ENCODE peak calls at places on chromosomes 1 and 21, in ten cellular contexts. One of them, this sample, is unnamed.

GRCh38 chr1:8382051-8382505 is 64.2 kb downstream of the SLC45A1 start:
- DNase-seq in NCI-H748 treated with DMSO at 0.1 percent for 48 hours: no peak
- DNase-seq in HL-60: no peak
- DNase-seq in Karpas-422: no peak
- DNase-seq in activated gamma-delta T cell: no peak
- DNase-seq in posterior cingulate gyrus: no peak
- DNase-seq in activated CD4-positive, alpha-beta T cell treated with anti-CD3 and anti-CD28 coated beads for 24 hours: no peak
- DNase-seq in HFF-Myc: no peak
- DNase-seq in glutamatergic neuron: no peak
- DNase-seq in NCI-H2107: no peak
- DNase-seq in this sample: no peak

GRCh38 chr1:117567976-117568375 is 37.9 kb upstream of the TENT5C start:
- DNase-seq in Karpas-422: no peak
- DNase-seq in activated gamma-delta T cell: no peak
- DNase-seq in activated CD4-positive, alpha-beta T cell treated with anti-CD3 and anti-CD28 coated beads for 24 hours: no peak
- DNase-seq in HL-60: no peak
- DNase-seq in posterior cingulate gyrus: no peak
- DNase-seq in NCI-H2107: no peak
- DNase-seq in glutamatergic neuron: no peak
- DNase-seq in NCI-H748 treated with DMSO at 0.1 percent for 48 hours: no peak
- DNase-seq in HFF-Myc: no peak
- DNase-seq in this sample: no peak

GRCh38 chr1:63892632-63893395 is 119.0 kb downstream of the ROR1 start:
- DNase-seq in HL-60: no peak
- DNase-seq in NCI-H2107: peak; percentile 82
- DNase-seq in activated CD4-positive, alpha-beta T cell treated with anti-CD3 and anti-CD28 coated beads for 24 hours: no peak
- DNase-seq in glutamatergic neuron: no peak
- DNase-seq in posterior cingulate gyrus: no peak
- DNase-seq in NCI-H748 treated with DMSO at 0.1 percent for 48 hours: no peak
- DNase-seq in Karpas-422: peak; percentile 62
- DNase-seq in activated gamma-delta T cell: no peak
- DNase-seq in HFF-Myc: no peak
- DNase-seq in this sample: no peak

GRCh38 chr1:198936371-198937083 is 297.7 kb downstream of the PTPRC start:
- DNase-seq in activated CD4-positive, alpha-beta T cell treated with anti-CD3 and anti-CD28 coated beads for 24 hours: no peak
- DNase-seq in posterior cingulate gyrus: no peak
- DNase-seq in NCI-H748 treated with DMSO at 0.1 percent for 48 hours: peak; percentile 1
- DNase-seq in HFF-Myc: no peak
- DNase-seq in activated gamma-delta T cell: no peak
- DNase-seq in HL-60: no peak
- DNase-seq in glutamatergic neuron: no peak
- DNase-seq in Karpas-422: peak; percentile 63
- DNase-seq in NCI-H2107: no peak
- DNase-seq in this sample: peak; percentile 71

GRCh38 chr21:28687571-28687970 is 305.1 kb downstream of the LTN1 start:
- DNase-seq in activated gamma-delta T cell: no peak
- DNase-seq in glutamatergic neuron: no peak
- DNase-seq in HL-60: no peak
- DNase-seq in Karpas-422: peak; percentile 43
- DNase-seq in HFF-Myc: no peak
- DNase-seq in NCI-H2107: no peak
- DNase-seq in NCI-H748 treated with DMSO at 0.1 percent for 48 hours: peak; percentile 1
- DNase-seq in activated CD4-positive, alpha-beta T cell treated with anti-CD3 and anti-CD28 coated beads for 24 hours: no peak
- DNase-seq in posterior cingulate gyrus: no peak
- DNase-seq in this sample: no peak

GRCh38 chr1:41442697-41443251 is 41.7 kb downstream of the EDN2 start:
- DNase-seq in glutamatergic neuron: no peak
- DNase-seq in activated gamma-delta T cell: no peak
- DNase-seq in HL-60: no peak
- DNase-seq in posterior cingulate gyrus: no peak
- DNase-seq in NCI-H748 treated with DMSO at 0.1 percent for 48 hours: no peak
- DNase-seq in NCI-H2107: no peak
- DNase-seq in Karpas-422: no peak
- DNase-seq in activated CD4-positive, alpha-beta T cell treated with anti-CD3 and anti-CD28 coated beads for 24 hours: no peak
- DNase-seq in HFF-Myc: no peak
- DNase-seq in this sample: no peak

GRCh38 chr1:36109041-36109679 is 15.9 kb downstream of the COL8A2 start:
- DNase-seq in Karpas-422: no peak
- DNase-seq in NCI-H748 treated with DMSO at 0.1 percent for 48 hours: no peak
- DNase-seq in activated gamma-delta T cell: no peak
- DNase-seq in HFF-Myc: no peak
- DNase-seq in glutamatergic neuron: no peak
- DNase-seq in posterior cingulate gyrus: no peak
- DNase-seq in NCI-H2107: no peak
- DNase-seq in HL-60: no peak
- DNase-seq in activated CD4-positive, alpha-beta T cell treated with anti-CD3 and anti-CD28 coated beads for 24 hours: no peak
- DNase-seq in this sample: no peak

GRCh38 chr21:27146268-27146667 is 179.4 kb upstream of the ADAMTS5 start:
- DNase-seq in HFF-Myc: no peak
- DNase-seq in activated gamma-delta T cell: no peak
- DNase-seq in Karpas-422: no peak
- DNase-seq in activated CD4-positive, alpha-beta T cell treated with anti-CD3 and anti-CD28 coated beads for 24 hours: no peak
- DNase-seq in posterior cingulate gyrus: no peak
- DNase-seq in glutamatergic neuron: no peak
- DNase-seq in NCI-H748 treated with DMSO at 0.1 percent for 48 hours: no peak
- DNase-seq in HL-60: no peak
- DNase-seq in NCI-H2107: no peak
- DNase-seq in this sample: no peak

GRCh38 chr1:184056921-184057496 is 5.5 kb downstream of the TSEN15 start:
- DNase-seq in NCI-H748 treated with DMSO at 0.1 percent for 48 hours: no peak
- DNase-seq in HFF-Myc: no peak
- DNase-seq in HL-60: no peak
- DNase-seq in glutamatergic neuron: no peak
- DNase-seq in activated gamma-delta T cell: no peak
- DNase-seq in NCI-H2107: no peak
- DNase-seq in posterior cingulate gyrus: no peak
- DNase-seq in Karpas-422: no peak
- DNase-seq in activated CD4-positive, alpha-beta T cell treated with anti-CD3 and anti-CD28 coated beads for 24 hours: no peak
- DNase-seq in this sample: no peak

GRCh38 chr21:34338226-34338625 is 25.6 kb upstream of the KCNE2 start:
- DNase-seq in activated CD4-positive, alpha-beta T cell treated with anti-CD3 and anti-CD28 coated beads for 24 hours: no peak
- DNase-seq in activated gamma-delta T cell: no peak
- DNase-seq in HFF-Myc: no peak
- DNase-seq in NCI-H2107: no peak
- DNase-seq in Karpas-422: no peak
- DNase-seq in NCI-H748 treated with DMSO at 0.1 percent for 48 hours: no peak
- DNase-seq in posterior cingulate gyrus: no peak
- DNase-seq in glutamatergic neuron: no peak
- DNase-seq in HL-60: no peak
- DNase-seq in this sample: no peak

GRCh38 chr1:227167276-227167829 is 150.9 kb downstream of the CDC42BPA start:
- DNase-seq in HFF-Myc: no peak
- DNase-seq in HL-60: no peak
- DNase-seq in activated gamma-delta T cell: no peak
- DNase-seq in NCI-H748 treated with DMSO at 0.1 percent for 48 hours: no peak
- DNase-seq in NCI-H2107: no peak
- DNase-seq in activated CD4-positive, alpha-beta T cell treated with anti-CD3 and anti-CD28 coated beads for 24 hours: no peak
- DNase-seq in posterior cingulate gyrus: no peak
- DNase-seq in glutamatergic neuron: no peak
- DNase-seq in Karpas-422: no peak
- DNase-seq in this sample: no peak

GRCh38 chr1:58977595-58977994 is 193.7 kb upstream of the JUN start:
- DNase-seq in NCI-H748 treated with DMSO at 0.1 percent for 48 hours: no peak
- DNase-seq in HL-60: no peak
- DNase-seq in glutamatergic neuron: no peak
- DNase-seq in activated CD4-positive, alpha-beta T cell treated with anti-CD3 and anti-CD28 coated beads for 24 hours: no peak
- DNase-seq in Karpas-422: no peak
- DNase-seq in posterior cingulate gyrus: no peak
- DNase-seq in activated gamma-delta T cell: no peak
- DNase-seq in HFF-Myc: no peak
- DNase-seq in NCI-H2107: no peak
- DNase-seq in this sample: no peak

GRCh38 chr1:68049941-68050878 is at the start of gene DIRAS3:
- DNase-seq in activated CD4-positive, alpha-beta T cell treated with anti-CD3 and anti-CD28 coated beads for 24 hours: no peak
- DNase-seq in HFF-Myc: no peak
- DNase-seq in Karpas-422: no peak
- DNase-seq in glutamatergic neuron: no peak
- DNase-seq in NCI-H748 treated with DMSO at 0.1 percent for 48 hours: peak; percentile 33
- DNase-seq in HL-60: no peak
- DNase-seq in posterior cingulate gyrus: no peak
- DNase-seq in NCI-H2107: no peak
- DNase-seq in activated gamma-delta T cell: no peak
- DNase-seq in this sample: peak; percentile 46

GRCh38 chr1:164902491-164902890 is 343.5 kb downstream of the PBX1 start:
- DNase-seq in Karpas-422: no peak
- DNase-seq in activated gamma-delta T cell: no peak
- DNase-seq in glutamatergic neuron: no peak
- DNase-seq in NCI-H2107: no peak
- DNase-seq in NCI-H748 treated with DMSO at 0.1 percent for 48 hours: no peak
- DNase-seq in posterior cingulate gyrus: no peak
- DNase-seq in HL-60: no peak
- DNase-seq in HFF-Myc: no peak
- DNase-seq in activated CD4-positive, alpha-beta T cell treated with anti-CD3 and anti-CD28 coated beads for 24 hours: no peak
- DNase-seq in this sample: no peak

GRCh38 chr1:245154429-245155185 is at the start of gene KIF26B:
- DNase-seq in NCI-H2107: no peak
- DNase-seq in HL-60: no peak
- DNase-seq in HFF-Myc: no peak
- DNase-seq in glutamatergic neuron: peak; percentile 65
- DNase-seq in posterior cingulate gyrus: peak; percentile 45
- DNase-seq in Karpas-422: no peak
- DNase-seq in NCI-H748 treated with DMSO at 0.1 percent for 48 hours: no peak
- DNase-seq in activated CD4-positive, alpha-beta T cell treated with anti-CD3 and anti-CD28 coated beads for 24 hours: no peak
- DNase-seq in activated gamma-delta T cell: no peak
- DNase-seq in this sample: peak; percentile 49

GRCh38 chr1:16612332-16613172 is 812 bp downstream of the NBPF1 start:
- DNase-seq in HFF-Myc: peak; percentile 77
- DNase-seq in HL-60: no peak
- DNase-seq in activated gamma-delta T cell: no peak
- DNase-seq in NCI-H2107: peak; percentile 63
- DNase-seq in Karpas-422: peak; percentile 64
- DNase-seq in NCI-H748 treated with DMSO at 0.1 percent for 48 hours: peak; percentile 69
- DNase-seq in glutamatergic neuron: peak; percentile 62
- DNase-seq in activated CD4-positive, alpha-beta T cell treated with anti-CD3 and anti-CD28 coated beads for 24 hours: no peak
- DNase-seq in posterior cingulate gyrus: peak; percentile 71
- DNase-seq in this sample: peak; percentile 80

GRCh38 chr1:67285780-67286488 is 21.7 kb upstream of the IL12RB2 start:
- DNase-seq in Karpas-422: no peak
- DNase-seq in activated CD4-positive, alpha-beta T cell treated with anti-CD3 and anti-CD28 coated beads for 24 hours: no peak
- DNase-seq in HFF-Myc: no peak
- DNase-seq in activated gamma-delta T cell: no peak
- DNase-seq in HL-60: no peak
- DNase-seq in NCI-H2107: no peak
- DNase-seq in NCI-H748 treated with DMSO at 0.1 percent for 48 hours: no peak
- DNase-seq in posterior cingulate gyrus: no peak
- DNase-seq in glutamatergic neuron: no peak
- DNase-seq in this sample: no peak

GRCh38 chr21:36065497-36066036 is 4.3 kb upstream of the CBR1 start:
- DNase-seq in posterior cingulate gyrus: no peak
- DNase-seq in glutamatergic neuron: no peak
- DNase-seq in NCI-H748 treated with DMSO at 0.1 percent for 48 hours: no peak
- DNase-seq in activated CD4-positive, alpha-beta T cell treated with anti-CD3 and anti-CD28 coated beads for 24 hours: no peak
- DNase-seq in activated gamma-delta T cell: no peak
- DNase-seq in Karpas-422: no peak
- DNase-seq in NCI-H2107: no peak
- DNase-seq in HL-60: no peak
- DNase-seq in HFF-Myc: peak; percentile 65
- DNase-seq in this sample: peak; percentile 76

GRCh38 chr1:54268714-54269297 is 68.8 kb downstream of the MRPL37 start:
- DNase-seq in glutamatergic neuron: no peak
- DNase-seq in HL-60: no peak
- DNase-seq in activated CD4-positive, alpha-beta T cell treated with anti-CD3 and anti-CD28 coated beads for 24 hours: no peak
- DNase-seq in NCI-H2107: no peak
- DNase-seq in NCI-H748 treated with DMSO at 0.1 percent for 48 hours: no peak
- DNase-seq in activated gamma-delta T cell: no peak
- DNase-seq in posterior cingulate gyrus: no peak
- DNase-seq in HFF-Myc: no peak
- DNase-seq in Karpas-422: no peak
- DNase-seq in this sample: no peak

GRCh38 chr1:228842094-228842775 is 107.0 kb downstream of the RHOU start:
- DNase-seq in HL-60: no peak
- DNase-seq in posterior cingulate gyrus: peak; percentile 71
- DNase-seq in glutamatergic neuron: no peak
- DNase-seq in NCI-H2107: no peak
- DNase-seq in NCI-H748 treated with DMSO at 0.1 percent for 48 hours: no peak
- DNase-seq in HFF-Myc: peak; percentile 41
- DNase-seq in activated gamma-delta T cell: no peak
- DNase-seq in Karpas-422: no peak
- DNase-seq in activated CD4-positive, alpha-beta T cell treated with anti-CD3 and anti-CD28 coated beads for 24 hours: no peak
- DNase-seq in this sample: peak; percentile 75

GRCh38 chr1:201275266-201275666 is 8.0 kb upstream of the PKP1 start:
- DNase-seq in posterior cingulate gyrus: no peak
- DNase-seq in HFF-Myc: no peak
- DNase-seq in activated CD4-positive, alpha-beta T cell treated with anti-CD3 and anti-CD28 coated beads for 24 hours: no peak
- DNase-seq in glutamatergic neuron: no peak
- DNase-seq in NCI-H2107: no peak
- DNase-seq in Karpas-422: no peak
- DNase-seq in HL-60: no peak
- DNase-seq in NCI-H748 treated with DMSO at 0.1 percent for 48 hours: no peak
- DNase-seq in activated gamma-delta T cell: no peak
- DNase-seq in this sample: no peak

GRCh38 chr21:37145635-37146111 is 72.6 kb downstream of the TTC3 start:
- DNase-seq in glutamatergic neuron: no peak
- DNase-seq in posterior cingulate gyrus: no peak
- DNase-seq in HL-60: no peak
- DNase-seq in activated gamma-delta T cell: no peak
- DNase-seq in NCI-H748 treated with DMSO at 0.1 percent for 48 hours: no peak
- DNase-seq in activated CD4-positive, alpha-beta T cell treated with anti-CD3 and anti-CD28 coated beads for 24 hours: no peak
- DNase-seq in HFF-Myc: no peak
- DNase-seq in NCI-H2107: peak; percentile 75
- DNase-seq in Karpas-422: no peak
- DNase-seq in this sample: no peak

GRCh38 chr21:38955495-38955894 is 149.8 kb downstream of the ETS2 start:
- DNase-seq in activated CD4-positive, alpha-beta T cell treated with anti-CD3 and anti-CD28 coated beads for 24 hours: no peak
- DNase-seq in NCI-H748 treated with DMSO at 0.1 percent for 48 hours: no peak
- DNase-seq in activated gamma-delta T cell: no peak
- DNase-seq in HFF-Myc: no peak
- DNase-seq in Karpas-422: no peak
- DNase-seq in posterior cingulate gyrus: peak; percentile 61
- DNase-seq in HL-60: no peak
- DNase-seq in glutamatergic neuron: no peak
- DNase-seq in NCI-H2107: no peak
- DNase-seq in this sample: no peak

GRCh38 chr21:37554661-37555379 is 188.2 kb downstream of the DYRK1A start:
- DNase-seq in NCI-H2107: no peak
- DNase-seq in HFF-Myc: no peak
- DNase-seq in posterior cingulate gyrus: no peak
- DNase-seq in glutamatergic neuron: no peak
- DNase-seq in HL-60: no peak
- DNase-seq in activated gamma-delta T cell: no peak
- DNase-seq in Karpas-422: no peak
- DNase-seq in NCI-H748 treated with DMSO at 0.1 percent for 48 hours: no peak
- DNase-seq in activated CD4-positive, alpha-beta T cell treated with anti-CD3 and anti-CD28 coated beads for 24 hours: no peak
- DNase-seq in this sample: no peak

GRCh38 chr1:78408192-78408591 is 82.6 kb upstream of the PTGFR start:
- DNase-seq in NCI-H2107: no peak
- DNase-seq in Karpas-422: no peak
- DNase-seq in NCI-H748 treated with DMSO at 0.1 percent for 48 hours: no peak
- DNase-seq in HFF-Myc: no peak
- DNase-seq in posterior cingulate gyrus: no peak
- DNase-seq in activated gamma-delta T cell: no peak
- DNase-seq in activated CD4-positive, alpha-beta T cell treated with anti-CD3 and anti-CD28 coated beads for 24 hours: no peak
- DNase-seq in HL-60: no peak
- DNase-seq in glutamatergic neuron: no peak
- DNase-seq in this sample: no peak

GRCh38 chr1:12228979-12229378 is 851 bp upstream of the VPS13D start:
- DNase-seq in posterior cingulate gyrus: no peak
- DNase-seq in HL-60: no peak
- DNase-seq in activated gamma-delta T cell: no peak
- DNase-seq in activated CD4-positive, alpha-beta T cell treated with anti-CD3 and anti-CD28 coated beads for 24 hours: no peak
- DNase-seq in HFF-Myc: no peak
- DNase-seq in NCI-H748 treated with DMSO at 0.1 percent for 48 hours: no peak
- DNase-seq in glutamatergic neuron: no peak
- DNase-seq in Karpas-422: no peak
- DNase-seq in NCI-H2107: no peak
- DNase-seq in this sample: no peak